ENCODE peak calls at places on chromosomes 4 and X, in seven cellular contexts. G, N, E, Y, Z, U and L are unnamed samples.
A peak's percentile ranks its signal among the peaks of the same experiment; 100 is the strongest.

GRCh38 chrX:38142598-38142997 is 78.1 kb downstream of the SRPX start:
- DNase-seq in U (no peak), G (peak; percentile 48), Y (no peak), N (peak; percentile 90), Z (no peak), E (no peak), L (no peak)

GRCh38 chr4:16721618-16722291 is 176.7 kb downstream of the LDB2 start:
- DNase-seq in Y (no peak), N (peak; percentile 94), G (peak; percentile 73), Z (no peak), U (no peak), E (no peak), L (no peak)

GRCh38 chr4:173859091-173859713 is 329.2 kb upstream of the HAND2 start:
- DNase-seq in E (no peak), G (no peak), U (no peak), Y (no peak), N (no peak), Z (no peak), L (no peak)

GRCh38 chr4:38313999-38314561 is 349.9 kb upstream of the KLF3 start:
- DNase-seq in Z (no peak), N (peak; percentile 75), G (peak; percentile 67), E (no peak), Y (no peak), U (no peak), L (no peak)

GRCh38 chr4:34200535-34200934 is 2043.8 kb downstream of the ARAP2 start:
- DNase-seq in G (no peak), N (no peak), U (no peak), E (no peak), Y (no peak), Z (no peak), L (no peak)

GRCh38 chrX:130109429-130110378 is 593 bp downstream of the ELF4 start:
- DNase-seq in G (peak; percentile 62), N (no peak), E (peak; percentile 73), Z (no peak), Y (no peak), U (no peak), L (peak; percentile 69)

GRCh38 chr4:38091636-38092035 is 131.4 kb downstream of the PTTG2 start:
- DNase-seq in Z (no peak), E (no peak), G (peak; percentile 35), U (no peak), Y (no peak), N (peak; percentile 42), L (no peak)

GRCh38 chr4:157221895-157222763 is 1.6 kb downstream of the GRIA2 start:
- DNase-seq in N (no peak), Z (peak; percentile 48), U (no peak), Y (no peak), E (peak; percentile 68), G (peak; percentile 12), L (no peak)

GRCh38 chrX:630922-631496 is 418 bp downstream of the SHOX start:
- DNase-seq in G (no peak), N (no peak), Y (no peak), E (no peak), Z (no peak), U (no peak), L (peak; percentile 41)

GRCh38 chrX:633043-633654 is 2.6 kb downstream of the SHOX start:
- DNase-seq in Y (no peak), U (no peak), Z (no peak), G (no peak), E (no peak), N (no peak), L (no peak)

GRCh38 chrX:633655-634305 is 3.2 kb downstream of the SHOX start:
- DNase-seq in N (no peak), E (no peak), Z (no peak), Y (no peak), G (no peak), U (no peak), L (peak; percentile 40)

GRCh38 chrX:634306-634958 is 3.8 kb downstream of the SHOX start:
- DNase-seq in N (no peak), Y (no peak), U (no peak), G (no peak), E (no peak), Z (no peak), L (peak; percentile 53)

DNA sequence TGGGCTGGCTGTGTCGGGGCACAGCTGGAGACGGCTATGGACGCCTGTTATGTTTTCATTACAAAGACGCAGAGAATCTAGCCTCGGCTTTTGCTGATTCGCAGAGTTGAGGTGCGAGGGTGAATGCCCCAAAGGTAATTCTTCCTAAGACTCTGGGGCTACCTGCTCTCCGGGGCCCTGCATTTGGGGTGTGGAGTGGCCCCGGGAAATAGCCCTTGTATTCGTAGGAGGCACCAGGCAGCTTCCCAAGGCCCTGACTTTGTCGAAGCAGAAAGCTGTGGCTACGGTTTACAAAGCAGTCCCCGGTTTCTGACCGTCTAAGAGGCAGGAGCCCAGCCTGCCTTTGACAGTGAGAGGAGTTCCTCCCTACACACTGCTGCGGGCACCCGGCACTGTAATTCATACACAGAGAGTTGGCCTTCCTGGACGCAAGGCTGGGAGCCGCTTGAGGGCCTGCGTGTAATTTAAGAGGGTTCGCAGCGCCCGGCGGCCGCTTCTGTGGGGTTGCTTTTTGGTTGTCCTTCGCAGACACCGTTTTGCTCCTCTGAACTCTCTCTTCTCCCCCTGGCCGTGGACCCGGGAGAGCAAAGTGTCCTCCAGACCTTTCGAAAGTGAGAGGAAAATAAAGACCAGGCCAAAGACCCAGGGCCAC is 1.9 kb downstream of the SHOX start:
- DNase-seq in G (no peak), E (no peak), U (no peak), Z (no peak), N (no peak), Y (no peak), L (no peak)
- H3K27me3 ChIP-seq in G (no peaks in the 10 kb centered on the region), E (no peaks in the 10 kb centered on the region), U (peaks cover 3% of the 10 kb centered on the region), Z (no peaks in the 10 kb centered on the region), N (peaks cover 90% of the 10 kb centered on the region), Y (no peaks in the 10 kb centered on the region), L (peaks cover 73% of the 10 kb centered on the region)

DNA sequence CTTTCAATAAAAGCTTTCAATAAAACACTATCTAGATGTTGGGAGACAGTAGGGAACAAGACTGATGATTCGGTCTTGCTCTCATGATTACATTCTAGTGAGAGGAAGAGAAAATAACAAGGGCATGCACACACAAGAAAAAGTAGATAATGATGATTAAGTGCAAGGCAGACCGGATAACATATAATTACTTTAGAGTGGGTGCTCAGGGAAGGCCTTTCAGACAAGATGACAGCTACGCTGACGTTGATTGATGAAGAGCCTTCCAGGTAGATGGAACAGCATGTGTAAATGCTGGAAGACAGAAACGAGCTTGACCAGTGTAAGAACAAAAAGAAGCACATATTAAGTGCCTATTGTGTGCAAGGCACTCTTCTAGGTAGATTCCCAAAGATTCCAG is 43.4 kb downstream of the TXK start:
- DNase-seq in Z (no peak), U (no peak), E (no peak), N (no peak), G (no peak), Y (no peak), L (no peak)
- H3K4me1 ChIP-seq in Z (no peaks in the 10 kb centered on the region), U (no peaks in the 10 kb centered on the region), E (no peaks in the 10 kb centered on the region), N (no peaks in the 10 kb centered on the region), G (no peaks in the 10 kb centered on the region), Y (no peaks in the 10 kb centered on the region), L (no peaks in the 10 kb centered on the region)

DNA sequence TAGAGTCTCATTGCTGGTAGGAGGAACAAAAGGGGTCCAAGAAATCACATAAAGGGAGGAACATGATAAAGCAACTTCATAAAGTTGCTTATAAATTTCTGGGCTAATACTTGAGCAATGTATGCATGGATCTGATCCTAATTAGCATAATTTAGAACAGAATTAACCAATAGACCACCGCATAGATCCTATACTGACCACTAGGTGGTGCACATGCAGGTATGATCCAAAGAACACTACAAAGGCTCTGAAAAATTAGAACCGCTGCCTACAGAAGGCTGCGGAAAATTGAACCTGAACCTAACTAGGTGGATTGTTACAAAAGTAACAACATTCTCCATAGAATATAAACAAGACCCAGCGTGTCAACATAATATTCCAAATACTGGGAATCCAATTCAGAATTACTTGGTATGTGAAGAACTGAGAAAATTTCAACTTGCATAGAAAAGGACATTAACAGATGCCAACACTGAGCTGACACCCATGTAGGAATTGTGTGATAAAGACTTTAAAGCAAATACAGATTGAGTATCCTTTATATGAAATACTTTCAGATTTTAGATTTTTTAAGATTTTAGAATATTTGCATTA is 23.3 kb downstream of the BRCC3 start:
- DNase-seq in E (no peak), Y (no peak), Z (no peak), N (peak; percentile 32), U (peak; percentile 57), G (peak; percentile 49), L (no peak)
- H3K4me3 ChIP-seq in E (no peak overlapping the region), Y (no peak overlapping the region), Z (no peak overlapping the region), N (no peak overlapping the region), U (no peak overlapping the region), G (no peak overlapping the region), L (no peak overlapping the region)

GRCh38 chr4:165872443-165873297 is at the start of gene TLL1:
- DNase-seq in G (no peak), U (no peak), E (no peak), Y (no peak), Z (no peak), N (peak; percentile 55), L (no peak)

GRCh38 chr4:165874072-165874798 is 1.2 kb downstream of the TLL1 start:
- DNase-seq in E (no peak), U (no peak), Z (no peak), Y (no peak), N (peak; percentile 18), G (no peak), L (no peak)

GRCh38 chr4:165874799-165875371 is 1.8 kb downstream of the TLL1 start:
- DNase-seq in U (no peak), Y (no peak), E (no peak), Z (no peak), N (peak; percentile 47), G (no peak), L (peak; percentile 65)

GRCh38 chr4:165875446-165875845 is 2.4 kb downstream of the TLL1 start:
- DNase-seq in N (no peak), E (no peak), Z (no peak), U (no peak), Y (no peak), G (no peak), L (no peak)

DNA sequence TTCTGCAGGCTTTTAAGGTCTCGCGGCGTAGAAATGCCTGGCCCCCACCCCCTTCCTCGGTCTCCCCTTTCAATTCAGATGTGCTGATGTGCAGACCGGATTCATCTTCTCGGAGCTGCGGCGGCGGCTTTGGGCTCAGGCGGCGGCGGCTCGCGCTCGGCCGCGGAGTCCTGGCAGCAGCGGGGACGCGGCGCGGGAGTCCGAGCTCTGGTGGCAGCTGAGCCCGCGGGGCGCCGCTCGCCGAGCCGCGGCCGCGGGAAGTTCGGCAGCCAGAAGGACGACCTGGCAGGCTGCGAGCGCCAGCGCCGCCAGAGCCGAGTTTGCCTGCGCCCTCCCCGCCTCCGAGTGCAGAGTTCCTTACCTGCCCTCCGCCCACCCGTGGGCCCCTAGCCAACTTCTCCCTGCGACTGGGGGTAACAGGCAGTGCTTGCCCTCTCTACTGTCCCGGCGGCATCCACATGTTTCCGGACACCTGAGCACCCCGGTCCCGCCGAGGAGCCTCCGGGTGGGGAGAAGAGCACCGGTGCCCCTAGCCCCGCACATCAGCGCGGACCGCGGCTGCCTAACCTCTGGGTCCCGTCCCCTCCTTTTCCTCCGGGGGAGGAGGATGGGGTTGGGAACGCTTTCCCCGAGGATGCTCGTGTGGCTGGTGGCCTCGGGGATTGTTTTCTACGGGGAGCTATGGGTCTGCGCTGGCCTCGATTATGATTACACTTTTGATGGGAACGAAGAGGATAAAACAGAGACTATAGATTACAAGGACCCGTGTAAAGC is 448 bp downstream of the TLL1 start:
- DNase-seq in U (no peak), G (peak; percentile 34), Z (peak; percentile 44), Y (no peak), N (peak; percentile 44), E (no peak), L (peak; percentile 69)
- H3K27me3 ChIP-seq in U (no peaks in the 10 kb centered on the region), G (peaks cover 41% of the 10 kb centered on the region), Z (no peaks in the 10 kb centered on the region), Y (no peaks in the 10 kb centered on the region), N (peaks cover 72% of the 10 kb centered on the region), E (no peaks in the 10 kb centered on the region), L (no peaks in the 10 kb centered on the region)